ENCODE peak calls at places on chromosome X, in seven cellular contexts. K is T-cell; Z is fibroblast of pulmonary artery; Q is endothelial cell; F is coronary artery; P is stimulated activated CD8-positive, alpha-beta memory T cell treated with anti-CD3 and anti-CD28 coated beads, Interleukin-4, amount 100 ng/mL, for 24 hours; B is esophagus muscularis mucosa. R is an unnamed sample.

GRCh38 chrX:151703487-151703886 is 8.2 kb downstream of the PRRG3 start:
- DNase-seq in K (no peak), Z (no peak), Q (no peak), F (no peak), P (no peak), B (no peak), R (no peak)

GRCh38 chrX:20515841-20516461 is 249.2 kb upstream of the RPS6KA3 start:
- DNase-seq in K (no peak), Z (peak; percentile 85), Q (no peak), F (no peak), P (no peak), B (no peak), R (peak; percentile 79)

GRCh38 chrX:41600266-41600665 is 88.5 kb upstream of the GPR34 start:
- DNase-seq in K (no peak), Z (peak; percentile 70), Q (no peak), F (no peak), P (no peak), B (no peak), R (peak; percentile 43)

GRCh38 chrX:18543738-18544137 is 118.3 kb downstream of the CDKL5 start:
- DNase-seq in K (no peak), Z (no peak), Q (no peak), F (no peak), P (no peak), B (no peak), R (no peak)

GRCh38 chrX:154378059-154378798 is 866 bp upstream of the EMD start:
- DNase-seq in K (no peak), Z (peak; percentile 54), Q (peak; percentile 16), F (no peak), P (no peak), B (no peak), R (no peak)

GRCh38 chrX:68196939-68197791 is 236.1 kb downstream of the OPHN1 start:
- DNase-seq in K (peak; percentile 2), Z (peak; percentile 63), Q (peak; percentile 28), F (no peak), P (peak; percentile 4), B (no peak), R (peak; percentile 49)

GRCh38 chrX:153972368-153973126 is at the start of gene TMEM187:
- DNase-seq in K (peak; percentile 79), Z (peak; percentile 85), Q (peak; percentile 74), F (peak; percentile 93), P (peak; percentile 87), B (peak; percentile 96), R (peak; percentile 85)

GRCh38 chrX:119502727-119503483 is 34.7 kb downstream of the SLC25A5 start:
- DNase-seq in K (peak; percentile 14), Z (peak; percentile 31), Q (no peak), F (no peak), P (no peak), B (no peak), R (peak; percentile 14)

GRCh38 chrX:151982217-151982616 is 7.7 kb upstream of the GABRE start:
- DNase-seq in K (no peak), Z (peak; percentile 75), Q (no peak), F (no peak), P (no peak), B (no peak), R (peak; percentile 59)

GRCh38 chrX:7261672-7262332 is 113.8 kb upstream of the PUDP start:
- DNase-seq in K (no peak), Z (no peak), Q (no peak), F (no peak), P (no peak), B (no peak), R (no peak)

GRCh38 chrX:150362599-150363481 is at the start of gene MAMLD1:
- DNase-seq in K (peak; percentile 40), Z (peak; percentile 80), Q (peak; percentile 18), F (peak; percentile 84), P (peak; percentile 39), B (peak; percentile 92), R (peak; percentile 84)

GRCh38 chrX:74510401-74510800 is 89.1 kb downstream of the SLC16A2 start:
- DNase-seq in K (no peak), Z (no peak), Q (no peak), F (no peak), P (no peak), B (no peak), R (no peak)